ENCODE peak calls at places on chromosomes 2 and 18, in six cellular contexts. O is WERI-Rb-1; I is CD8-positive, alpha-beta memory T cell; P is A549; D is lower lobe of right lung; Q is adrenal gland. Y is an unnamed sample.

GRCh38 chr2:219540784-219541504 is 2.7 kb downstream of the CHPF start:
- DNase-seq in O (no peak), I (no peak), P (no peak), D (no peak), Q (no peak), Y (no peak)

GRCh38 chr18:49052891-49053644 is 102.3 kb upstream of the SMAD7 start:
- DNase-seq in O (no peak), I (peak), P (no peak), D (no peak), Q (peak), Y (no peak)

GRCh38 chr2:144449028-144449406 is 70.9 kb downstream of the ZEB2 start:
- DNase-seq in O (no peak), I (no peak), P (no peak), D (no peak), Q (peak), Y (no peak)

GRCh38 chr18:32920796-32921787 is 148.3 kb upstream of the KLHL14 start:
- DNase-seq in O (no peak), I (no peak), P (peak), D (no peak), Q (peak), Y (no peak)

GRCh38 chr2:235807347-235807746 is 313.5 kb downstream of the AGAP1 start:
- DNase-seq in O (no peak), I (no peak), P (no peak), D (no peak), Q (no peak), Y (no peak)

GRCh38 chr2:190849774-190850173 is 30.8 kb upstream of the GLS start:
- DNase-seq in O (no peak), I (no peak), P (no peak), D (no peak), Q (peak), Y (no peak)

GRCh38 chr2:47336259-47337238 is 66.4 kb upstream of the MSH2 start:
- DNase-seq in O (no peak), I (no peak), P (no peak), D (no peak), Q (peak), Y (no peak)

GRCh38 chr2:172829229-172829628 is 93.6 kb downstream of the RAPGEF4 start:
- DNase-seq in O (no peak), I (no peak), P (no peak), D (no peak), Q (no peak), Y (no peak)

GRCh38 chr2:55142518-55142917 is 89.6 kb downstream of the CLHC1 start:
- DNase-seq in O (no peak), I (no peak), P (no peak), D (no peak), Q (no peak), Y (no peak)

GRCh38 chr2:168171069-168171762 is 76.2 kb downstream of the STK39 start:
- DNase-seq in O (no peak), I (no peak), P (no peak), D (no peak), Q (no peak), Y (no peak)

GRCh38 chr2:204027105-204027504 is 90.5 kb downstream of the ICOS start:
- DNase-seq in O (no peak), I (no peak), P (no peak), D (no peak), Q (no peak), Y (no peak)

GRCh38 chr2:37653805-37654378 is 17.6 kb downstream of the CDC42EP3 start:
- DNase-seq in O (peak), I (no peak), P (no peak), D (peak), Q (peak), Y (no peak)

GRCh38 chr18:52936931-52937330 is 596.9 kb downstream of the DCC start:
- DNase-seq in O (no peak), I (no peak), P (no peak), D (no peak), Q (no peak), Y (no peak)

GRCh38 chr2:232239956-232240681 is 138.4 kb upstream of the ALPP start:
- DNase-seq in O (no peak), I (no peak), P (no peak), D (no peak), Q (peak), Y (no peak)

GRCh38 chr2:178787155-178787554 is 20.1 kb downstream of the TTN start:
- DNase-seq in O (no peak), I (no peak), P (no peak), D (no peak), Q (no peak), Y (no peak)

GRCh38 chr2:160365691-160366367 is 127.8 kb downstream of the RBMS1 start:
- DNase-seq in O (no peak), I (no peak), P (no peak), D (no peak), Q (no peak), Y (peak)

GRCh38 chr2:98868548-98869271 is 67.3 kb downstream of the CRACDL start:
- DNase-seq in O (no peak), I (no peak), P (no peak), D (no peak), Q (no peak), Y (no peak)

GRCh38 chr2:43294973-43295603 is 68.7 kb upstream of the ZFP36L2 start:
- DNase-seq in O (no peak), I (no peak), P (no peak), D (no peak), Q (no peak), Y (no peak)

GRCh38 chr18:48023334-48024008 is 93.0 kb upstream of the SMAD2 start:
- DNase-seq in O (peak), I (no peak), P (peak), D (peak), Q (peak), Y (peak)

GRCh38 chr2:109182426-109182825 is 53.4 kb downstream of the SH3RF3 start:
- DNase-seq in O (no peak), I (no peak), P (no peak), D (no peak), Q (no peak), Y (no peak)

GRCh38 chr18:39764848-39765247 is 2190.2 kb upstream of the PIK3C3 start:
- DNase-seq in O (no peak), I (no peak), P (no peak), D (no peak), Q (no peak), Y (no peak)

GRCh38 chr18:39772155-39772919 is 2182.7 kb upstream of the PIK3C3 start:
- DNase-seq in O (no peak), I (no peak), P (no peak), D (no peak), Q (no peak), Y (no peak)

GRCh38 chr18:39773656-39774055 is 2181.4 kb upstream of the PIK3C3 start:
- DNase-seq in O (no peak), I (no peak), P (no peak), D (no peak), Q (no peak), Y (no peak)

GRCh38 chr18:39774957-39775582 is 2180.0 kb upstream of the PIK3C3 start:
- DNase-seq in O (no peak), I (no peak), P (no peak), D (no peak), Q (no peak), Y (no peak)

DNA sequence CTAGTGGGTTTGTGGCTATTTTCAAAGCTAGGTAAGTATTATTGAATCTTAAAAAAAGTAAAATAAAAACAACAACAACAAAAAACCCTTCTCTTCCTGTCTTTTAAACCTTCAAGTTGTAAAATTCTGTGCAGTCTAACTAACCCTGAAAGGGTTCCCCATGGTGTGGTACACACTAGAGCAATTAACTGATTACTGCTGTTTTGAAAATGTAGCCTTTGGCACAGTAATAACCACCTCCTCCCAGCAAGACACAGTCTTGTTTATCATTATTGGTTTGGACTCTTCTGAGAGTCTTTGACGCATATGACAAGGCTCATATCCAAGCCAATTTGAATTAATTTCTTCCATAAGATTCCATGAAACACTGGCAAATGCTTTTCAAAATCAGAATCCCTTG is 2184.6 kb upstream of the PIK3C3 start:
- DNase-seq in O (no peak), I (no peak), P (no peak), D (no peak), Q (no peak), Y (no peak)
- H3K27ac ChIP-seq in O (no peak), I (no peak), P (no peak), D (no peak), Q (no peak), Y (no peak)

GRCh38 chr2:1643220-1643619 is 101.1 kb downstream of the PXDN start:
- DNase-seq in O (no peak), I (no peak), P (no peak), D (no peak), Q (no peak), Y (no peak)
- H3K4me3 ChIP-seq in O (no peak), I (no peak), P (no peak), D (no peak), Q (no peak), Y (no peak)

GRCh38 chr18:76982038-76982437 is 150.5 kb downstream of the MBP start:
- DNase-seq in O (no peak), I (no peak), P (no peak), D (no peak), Q (no peak), Y (no peak)
- H3K27ac ChIP-seq in O (no peak), I (no peak), P (no peak), D (no peak), Q (no peak), Y (no peak)

GRCh38 chr2:16330571-16331351 is 334.9 kb downstream of the CYRIA start:
- DNase-seq in O (no peak), I (no peak), P (no peak), D (no peak), Q (no peak), Y (no peak)
- H3K4me3 ChIP-seq in O (no peak), I (no peak), P (no peak), D (no peak), Q (no peak), Y (no peak)

DNA sequence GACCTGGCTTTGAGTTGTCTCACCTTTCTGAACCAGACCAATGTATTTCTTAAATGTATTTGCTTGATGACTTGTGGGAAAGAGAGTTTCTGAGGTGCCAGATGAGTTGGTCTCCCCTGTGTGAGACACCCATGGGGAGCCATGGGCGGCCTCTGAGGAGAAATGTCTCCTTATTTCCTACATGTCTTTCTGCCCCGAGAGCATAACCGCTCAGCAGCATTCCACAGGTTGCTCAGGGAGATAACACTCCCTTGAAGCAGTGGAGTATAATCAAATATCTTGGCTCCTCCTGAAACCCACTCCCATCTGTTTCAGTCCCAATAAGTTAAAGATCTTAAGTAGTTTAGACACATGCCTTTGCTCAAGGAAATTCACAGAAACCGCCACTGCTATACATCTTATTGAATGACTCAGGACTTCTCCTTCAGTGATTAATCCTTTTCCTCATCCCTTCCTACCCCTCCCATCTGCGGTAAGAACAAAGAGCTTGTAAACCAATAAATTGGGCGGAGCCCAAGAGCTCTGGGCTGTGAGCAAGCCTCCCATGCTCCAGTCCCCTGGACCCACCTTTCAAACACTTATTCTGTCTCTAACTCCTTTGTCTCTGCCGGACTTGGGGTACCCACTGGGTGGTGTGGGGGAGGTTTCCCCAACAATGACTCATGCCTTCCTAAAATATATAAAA is 285.5 kb upstream of the LRRTM4 start:
- DNase-seq in O (peak), I (no peak), P (no peak), D (no peak), Q (no peak), Y (no peak)
- H3K27ac ChIP-seq in O (no peak), I (no peak), P (no peak), D (no peak), Q (no peak), Y (no peak)

GRCh38 chr18:35973650-35974049 is 1.2 kb downstream of the RMP24 start:
- DNase-seq in O (no peak), I (no peak), P (no peak), D (no peak), Q (no peak), Y (no peak)
- H3K4me3 ChIP-seq in O (peak), I (no peak), P (peak), D (peak), Q (peak), Y (no peak)

DNA sequence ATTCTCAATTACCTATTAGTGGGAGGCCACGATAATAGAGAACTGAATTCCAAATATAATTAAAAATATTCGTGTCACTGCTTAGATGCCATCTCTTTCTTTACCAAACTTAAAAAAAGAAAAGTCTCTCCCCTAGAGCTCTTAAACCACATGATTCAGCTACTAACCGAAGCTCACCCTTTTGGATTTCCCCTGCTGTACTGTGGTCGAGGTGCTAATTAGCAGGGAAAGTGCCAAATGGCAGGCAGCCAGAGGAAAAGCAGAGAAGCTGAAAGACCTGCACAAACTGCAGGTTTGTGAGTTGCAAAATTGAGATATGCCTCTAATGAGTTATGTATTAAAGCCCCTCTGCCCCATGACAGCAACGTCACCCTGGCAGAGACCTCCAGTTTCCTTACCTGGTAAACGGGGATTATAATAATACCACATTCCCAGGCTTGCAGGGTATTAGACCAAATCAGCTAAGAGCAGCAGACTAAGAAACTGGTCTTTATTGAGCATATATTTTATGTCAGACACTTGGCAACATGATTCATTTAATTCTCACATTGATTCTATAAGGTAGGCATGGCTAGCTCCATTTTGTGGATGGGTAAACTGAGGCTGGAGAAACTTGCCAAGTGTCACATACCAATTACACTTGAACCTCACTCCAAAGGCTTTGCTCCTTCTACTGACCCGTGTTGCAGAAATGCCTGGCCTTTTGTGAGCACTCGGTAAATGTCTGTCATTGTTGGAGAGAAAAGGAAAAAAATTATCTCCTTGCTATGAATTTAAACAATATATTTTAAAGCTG is 259.7 kb downstream of the LPIN1 start:
- DNase-seq in O (no peak), I (peak), P (no peak), D (no peak), Q (no peak), Y (peak)
- H3K27ac ChIP-seq in O (no peak), I (no peak), P (no peak), D (no peak), Q (no peak), Y (no peak)

DNA sequence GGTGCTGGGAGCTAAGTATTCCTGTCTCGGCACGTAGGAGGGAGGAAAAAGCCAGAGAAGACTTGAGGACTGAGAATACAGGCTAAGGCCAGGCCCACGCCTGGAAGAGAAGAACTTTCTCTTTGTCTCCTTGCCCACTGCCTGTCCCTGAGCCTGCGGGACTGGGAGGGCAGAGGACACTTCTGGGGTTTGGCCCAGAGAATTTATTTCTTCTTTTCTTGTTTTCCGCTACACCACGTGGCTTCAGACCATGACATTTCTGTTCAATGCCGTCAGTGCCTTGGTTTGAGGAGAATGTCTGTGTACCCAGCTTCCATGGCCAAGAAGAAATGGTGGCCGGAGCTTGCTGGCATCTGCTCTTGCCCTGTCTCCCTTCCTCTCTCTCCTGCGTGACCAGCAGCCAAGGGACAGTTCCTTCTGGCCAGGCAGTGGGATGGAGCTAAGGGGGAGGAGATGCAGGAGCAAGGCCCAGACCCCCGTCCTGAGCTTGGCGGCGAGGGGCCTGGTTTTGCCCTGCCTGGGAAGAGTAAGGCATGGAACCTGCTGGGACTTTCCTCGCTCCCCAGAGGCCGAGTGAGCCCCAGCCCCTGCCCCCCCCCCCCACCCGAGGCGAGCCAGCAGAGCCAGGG is 140.3 kb downstream of the KLHL29 start:
- DNase-seq in O (no peak), I (no peak), P (no peak), D (no peak), Q (peak), Y (no peak)
- H3K4me3 ChIP-seq in O (no peak), I (no peak), P (no peak), D (no peak), Q (peak), Y (no peak)